ENCODE peak calls at places on chromosomes 11 and 22, in ten cellular contexts. D is A549; W is CD8-positive, alpha-beta memory T cell; T is colonic mucosa; M is foreskin fibroblast; P is HAP-1; G is AG04449; B is HL-60; H is coronary artery; J is upper lobe of left lung. E is an unnamed sample.

GRCh38 chr11:72924568-72925190 is 110.5 kb downstream of the ATG16L2 start:
- DNase-seq in D (peak; percentile 43), W (no peak), T (no peak), M (peak; percentile 63), P (no peak), G (no peak), B (peak; percentile 11), H (no peak), J (no peak), E (peak; percentile 8)

GRCh38 chr11:45846974-45847907 is at the start of gene CRY2:
- DNase-seq in D (peak; percentile 97), W (peak; percentile 99), T (peak; percentile 100), M (peak; percentile 100), P (peak; percentile 93), G (peak; percentile 93), B (peak; percentile 99), H (peak; percentile 100), J (peak; percentile 99), E (peak; percentile 94)

GRCh38 chr22:30943368-30943767 is 25.2 kb downstream of the MORC2 start:
- DNase-seq in D (no peak), W (peak; percentile 47), T (no peak), M (no peak), P (no peak), G (no peak), B (peak; percentile 9), H (no peak), J (no peak), E (no peak)

GRCh38 chr22:23984430-23984829 is 4.5 kb downstream of the GSTT2 start:
- DNase-seq in D (peak; percentile 58), W (no peak), T (no peak), M (no peak), P (peak; percentile 43), G (no peak), B (peak; percentile 40), H (no peak), J (no peak), E (peak; percentile 48)

GRCh38 chr22:39241632-39242388 is 3.0 kb downstream of the PDGFB start:
- DNase-seq in D (no peak), W (peak; percentile 53), T (no peak), M (no peak), P (no peak), G (no peak), B (no peak), H (no peak), J (peak; percentile 87), E (no peak)

GRCh38 chr11:73087730-73088129 is 54.4 kb downstream of the FCHSD2 start:
- DNase-seq in D (no peak), W (no peak), T (no peak), M (peak; percentile 27), P (no peak), G (no peak), B (no peak), H (no peak), J (no peak), E (no peak)

GRCh38 chr11:58024601-58025091 is 965 bp downstream of the OR9Q1 start:
- DNase-seq in D (no peak), W (no peak), T (peak; percentile 54), M (peak; percentile 1), P (no peak), G (no peak), B (no peak), H (no peak), J (no peak), E (no peak)

GRCh38 chr11:108224908-108225786 is 2.3 kb downstream of the ATM start:
- DNase-seq in D (no peak), W (no peak), T (no peak), M (peak; percentile 16), P (no peak), G (no peak), B (peak; percentile 56), H (no peak), J (peak; percentile 18), E (no peak)

GRCh38 chr11:35083181-35084061 is 55.5 kb upstream of the CD44 start:
- DNase-seq in D (peak; percentile 80), W (peak; percentile 48), T (peak; percentile 47), M (peak; percentile 95), P (no peak), G (peak; percentile 99), B (peak; percentile 94), H (peak; percentile 88), J (no peak), E (peak; percentile 46)

GRCh38 chr11:63829823-63830489 is 9.0 kb upstream of the MARK2 start:
- DNase-seq in D (peak; percentile 59), W (no peak), T (no peak), M (peak; percentile 66), P (no peak), G (no peak), B (no peak), H (no peak), J (no peak), E (no peak)

GRCh38 chr11:116838321-116839084 is 1.1 kb upstream of the APOA1 start:
- DNase-seq in D (no peak), W (no peak), T (no peak), M (no peak), P (no peak), G (no peak), B (no peak), H (no peak), J (no peak), E (no peak)

GRCh38 chr22:24153353-24153752 is 27.9 kb upstream of the SUSD2 start:
- DNase-seq in D (no peak), W (peak; percentile 32), T (no peak), M (peak; percentile 28), P (no peak), G (no peak), B (peak; percentile 69), H (no peak), J (no peak), E (no peak)

GRCh38 chr11:63813563-63814382 is 517 bp downstream of the SPINDOC start:
- DNase-seq in D (peak; percentile 39), W (peak; percentile 17), T (peak; percentile 55), M (peak; percentile 73), P (peak; percentile 39), G (no peak), B (no peak), H (no peak), J (peak; percentile 87), E (no peak)

GRCh38 chr11:4184163-4184916 is 89.7 kb downstream of the RRM1 start:
- DNase-seq in D (no peak), W (no peak), T (no peak), M (no peak), P (no peak), G (no peak), B (no peak), H (no peak), J (peak; percentile 33), E (no peak)

GRCh38 chr11:4183410-4184057 is 88.9 kb downstream of the RRM1 start:
- DNase-seq in D (no peak), W (no peak), T (no peak), M (no peak), P (no peak), G (no peak), B (no peak), H (no peak), J (no peak), E (no peak)

GRCh38 chr11:4187055-4187988 is 92.7 kb downstream of the RRM1 start:
- DNase-seq in D (peak; percentile 80), W (peak; percentile 76), T (peak; percentile 89), M (peak; percentile 93), P (peak; percentile 81), G (no peak), B (peak; percentile 81), H (peak; percentile 93), J (peak; percentile 99), E (peak; percentile 29)

GRCh38 chr11:4185561-4185960 is 91.0 kb downstream of the RRM1 start:
- DNase-seq in D (no peak), W (no peak), T (no peak), M (no peak), P (no peak), G (no peak), B (no peak), H (no peak), J (no peak), E (no peak)

GRCh38 chr11:4186464-4187054 is 92.0 kb downstream of the RRM1 start:
- DNase-seq in D (no peak), W (no peak), T (no peak), M (no peak), P (no peak), G (no peak), B (no peak), H (no peak), J (no peak), E (no peak)
- H3K4me3 ChIP-seq in D (peak overlapping the region; percentile 77), W (no peak overlapping the region), T (peak overlapping the region; percentile 78), M (peak overlapping the region; percentile 63), P (peak overlapping the region; percentile 45), G (peak overlapping the region; percentile 67), B (peak overlapping the region; percentile 68), H (peak overlapping the region; percentile 91), J (peak overlapping the region; percentile 61), E (peak overlapping the region; percentile 53)

GRCh38 chr22:37015587-37015878 is 3.7 kb downstream of the TST start:
- DNase-seq in D (no peak), W (no peak), T (no peak), M (no peak), P (no peak), G (no peak), B (no peak), H (no peak), J (no peak), E (no peak)
- H3K4me3 ChIP-seq in D (no peak overlapping the region), W (no peak overlapping the region), T (no peak overlapping the region), M (no peak overlapping the region), P (no peak overlapping the region), G (no peak overlapping the region), B (no peak overlapping the region), H (no peak overlapping the region), J (no peak overlapping the region), E (no peak overlapping the region)

GRCh38 chr22:36331306-36331911 is 56.4 kb downstream of the MYH9 start:
- DNase-seq in D (peak; percentile 88), W (peak; percentile 67), T (peak; percentile 75), M (peak; percentile 96), P (no peak), G (peak; percentile 86), B (peak; percentile 95), H (peak; percentile 92), J (no peak), E (peak; percentile 82)
- H3K4me3 ChIP-seq in D (no peak overlapping the region), W (peak overlapping the region; percentile 62), T (no peak overlapping the region), M (no peak overlapping the region), P (no peak overlapping the region), G (no peak overlapping the region), B (peak overlapping the region; percentile 3), H (peak overlapping the region; percentile 56), J (peak overlapping the region; percentile 2), E (peak overlapping the region; percentile 10)

DNA sequence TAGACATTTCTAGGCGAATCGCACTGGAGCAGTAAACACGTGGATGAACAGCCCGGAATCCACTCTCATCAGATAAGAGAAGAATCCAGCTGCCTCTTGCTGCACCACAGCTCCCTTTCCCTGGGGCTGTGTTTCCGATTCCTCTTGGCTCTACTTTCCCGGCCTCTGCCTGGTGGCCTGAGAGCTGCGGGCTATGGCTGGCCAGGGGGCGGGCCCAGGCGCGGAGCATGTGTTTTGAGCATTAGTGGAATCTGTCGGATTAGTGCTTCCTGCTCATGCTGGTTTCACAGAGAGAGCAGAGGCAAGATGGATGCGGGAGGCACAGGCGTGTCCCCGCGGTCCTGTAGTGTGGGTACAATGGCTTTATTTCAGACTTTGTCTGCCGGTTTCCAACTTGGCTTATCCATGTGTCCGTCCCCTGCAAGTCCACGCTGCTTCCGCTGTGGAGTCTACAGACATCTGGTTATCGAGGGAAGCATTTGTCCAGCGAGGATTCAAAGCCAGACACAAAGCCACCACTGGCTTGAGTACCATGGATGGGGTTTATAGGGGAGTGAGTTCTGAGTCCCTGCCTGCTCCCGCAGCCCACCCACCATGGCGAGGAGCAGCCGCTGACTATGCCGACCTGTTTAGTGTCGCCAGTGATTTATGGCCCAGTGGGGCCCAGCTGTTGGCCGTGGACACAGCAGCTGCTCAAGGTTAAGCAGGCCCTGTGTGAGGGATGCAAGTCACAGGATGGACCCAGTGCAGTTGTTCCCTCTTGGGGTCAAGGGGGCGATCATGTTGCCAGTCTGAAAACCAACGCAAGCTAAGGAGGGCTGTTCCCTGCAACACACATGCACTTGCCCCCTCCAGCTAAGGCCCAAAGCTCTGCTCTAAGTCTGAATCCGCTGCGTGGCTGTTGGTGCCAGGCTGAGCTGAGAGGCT is 43.3 kb upstream of the EP300 start:
- DNase-seq in D (no peak), W (no peak), T (peak; percentile 52), M (peak; percentile 87), P (peak; percentile 11), G (no peak), B (no peak), H (peak; percentile 74), J (peak; percentile 91), E (no peak)
- H3K4me3 ChIP-seq in D (no peak overlapping the region), W (no peak overlapping the region), T (no peak overlapping the region), M (peak overlapping the region; percentile 20), P (no peak overlapping the region), G (peak overlapping the region; percentile 27), B (no peak overlapping the region), H (peak overlapping the region; percentile 56), J (peak overlapping the region; percentile 3), E (no peak overlapping the region)